ENCODE peak calls at places on chromosome 9, in five cellular contexts. J is endothelial cell, K is lung, V is choroid plexus epithelial cell, N is tibial nerve. Q is an unnamed sample.

GRCh38 chr9:1073497-1073896 is 23.3 kb downstream of the DMRT2 start:
- DNase-seq in J (no peak), K (no peak), V (no peak), N (no peak), Q (no peak)

GRCh38 chr9:133366435-133366834 is 9.4 kb downstream of the SURF4 start:
- DNase-seq in J (no peak), K (no peak), V (no peak), N (no peak), Q (no peak)

GRCh38 chr9:95084254-95084934 is 233.1 kb downstream of the FANCC start:
- DNase-seq in J (no peak), K (no peak), V (no peak), N (no peak), Q (peak)

GRCh38 chr9:132986586-132986985 is 8.1 kb downstream of the GFI1B start:
- DNase-seq in J (no peak), K (no peak), V (no peak), N (no peak), Q (no peak)

GRCh38 chr9:124037790-124038189 is 26.2 kb downstream of the LHX2 start:
- DNase-seq in J (no peak), K (no peak), V (peak), N (no peak), Q (no peak)

GRCh38 chr9:110545705-110546104 is 33.8 kb downstream of the SVEP1 start:
- DNase-seq in J (no peak), K (no peak), V (no peak), N (no peak), Q (no peak)

GRCh38 chr9:27539479-27540441 is 10.1 kb upstream of the MOB3B start:
- DNase-seq in J (no peak), K (no peak), V (peak), N (no peak), Q (peak)

GRCh38 chr9:35318741-35319140 is 156.9 kb downstream of the UNC13B start:
- DNase-seq in J (no peak), K (no peak), V (peak), N (no peak), Q (peak)

GRCh38 chr9:87875839-87876545 is 6.7 kb upstream of the SPATA31E1 start:
- DNase-seq in J (no peak), K (no peak), V (no peak), N (no peak), Q (no peak)

GRCh38 chr9:72633966-72634365 is 112.6 kb downstream of the TMC1 start:
- DNase-seq in J (no peak), K (no peak), V (peak), N (no peak), Q (no peak)

GRCh38 chr9:98330831-98331230 is 75.4 kb upstream of the TBC1D2 start:
- DNase-seq in J (no peak), K (no peak), V (peak), N (no peak), Q (no peak)

GRCh38 chr9:133506653-133507038 is 18.1 kb downstream of the MYMK start:
- DNase-seq in J (no peak), K (no peak), V (peak), N (peak), Q (peak)

GRCh38 chr9:75491533-75491932 is 398.9 kb upstream of the PCSK5 start:
- DNase-seq in J (no peak), K (no peak), V (no peak), N (no peak), Q (no peak)
- TF ChIP-seq CTCF in J (no peak), K (no peak), V (no peak), N (no peak), Q (no peak)

DNA sequence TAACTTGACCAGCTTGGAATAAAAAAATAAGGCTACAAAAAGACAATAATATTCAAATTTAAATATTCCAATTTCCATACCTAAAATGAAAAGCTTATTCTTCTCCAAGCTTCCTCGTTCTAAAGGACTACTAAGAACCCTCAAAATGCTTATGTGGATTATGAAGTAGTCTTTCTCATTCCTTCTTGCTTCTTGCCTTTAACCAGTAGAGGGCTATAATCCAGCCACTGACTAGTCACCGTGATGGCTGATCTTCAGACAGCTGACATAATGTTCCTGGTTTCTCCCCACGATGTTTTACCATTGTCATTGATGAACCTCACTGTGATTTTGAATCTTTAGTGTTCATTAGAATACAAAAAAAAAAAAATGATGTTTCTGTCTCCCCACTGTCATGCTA is 515.3 kb downstream of the TLE1 start:
- DNase-seq in J (no peak), K (no peak), V (no peak), N (no peak), Q (no peak)
- TF ChIP-seq CTCF in J (no peak), K (no peak), V (peak), N (no peak), Q (no peak)

GRCh38 chr9:84419203-84419602 is 78.6 kb upstream of the SLC28A3 start:
- DNase-seq in J (no peak), K (no peak), V (peak), N (no peak), Q (no peak)
- TF ChIP-seq CTCF in J (no peak), K (no peak), V (peak), N (no peak), Q (no peak)

GRCh38 chr9:130453487-130453886 is 8.7 kb downstream of the ASS1 start:
- DNase-seq in J (no peak), K (no peak), V (peak), N (no peak), Q (no peak)
- TF ChIP-seq CTCF in J (no peak), K (no peak), V (no peak), N (no peak), Q (no peak)

DNA sequence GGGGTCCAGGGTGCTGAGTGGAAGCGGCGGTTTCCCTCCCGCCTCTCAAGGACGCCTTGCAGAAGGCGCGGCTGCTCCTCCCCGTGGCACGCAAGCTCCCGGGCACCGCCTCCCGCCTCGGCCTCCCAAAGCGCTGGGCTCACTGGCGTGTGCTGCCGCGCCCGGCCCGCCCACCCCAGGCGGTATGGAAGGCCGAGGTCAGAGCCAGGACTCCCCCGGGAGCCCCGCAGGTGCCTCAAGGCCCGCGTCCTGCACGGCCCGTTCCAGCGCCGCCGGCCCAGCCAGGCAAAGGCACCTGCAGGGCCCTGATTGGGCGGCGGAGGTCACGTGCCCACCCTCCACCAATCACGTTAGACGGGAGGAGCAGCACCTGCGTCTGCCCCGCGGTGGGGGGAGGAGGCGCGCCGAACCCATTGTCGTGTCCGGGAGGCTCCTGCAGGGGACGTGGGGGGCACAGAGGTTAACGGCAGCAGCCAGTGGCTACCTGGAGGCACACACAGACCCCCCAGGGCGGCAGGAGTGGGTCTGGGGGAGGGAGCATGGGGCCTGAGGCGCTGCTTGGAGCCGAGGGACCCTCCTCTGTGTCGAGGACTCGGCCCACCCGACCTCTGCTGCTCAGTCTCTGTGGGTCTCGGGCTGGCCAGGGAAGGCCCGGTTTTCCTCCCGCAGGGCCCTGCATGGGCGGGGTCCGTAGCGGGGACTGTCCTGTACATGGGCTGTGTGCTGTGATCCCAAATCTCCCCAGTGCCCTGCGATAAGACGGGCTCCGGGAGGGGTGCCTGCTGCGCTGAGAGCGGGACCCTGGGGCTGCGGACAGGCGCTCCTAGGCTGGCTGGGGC is 2.0 kb upstream of the LCN12 start:
- DNase-seq in J (peak), K (peak), V (peak), N (peak), Q (peak)
- TF ChIP-seq CTCF in J (no peak), K (no peak), V (no peak), N (peak), Q (peak)

DNA sequence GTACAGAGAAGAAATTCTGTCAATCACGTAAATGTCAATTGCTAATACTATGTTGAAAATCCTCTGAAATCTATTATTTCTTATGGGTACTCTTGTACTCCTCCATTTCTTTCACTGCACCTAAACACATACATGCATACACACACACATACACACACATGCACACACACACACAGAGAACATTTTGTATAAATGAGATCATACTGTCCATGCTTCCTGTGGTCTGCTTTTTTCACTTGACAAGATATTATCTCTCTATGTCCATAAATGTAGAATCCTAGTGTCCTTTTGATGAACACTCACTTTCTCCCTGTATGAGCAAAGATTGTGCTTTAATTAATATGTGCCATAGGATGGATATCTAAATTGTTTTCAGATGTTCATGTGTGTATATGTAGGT is 32.7 kb upstream of the TLR4 start:
- DNase-seq in J (no peak), K (no peak), V (peak), N (no peak), Q (no peak)
- TF ChIP-seq CTCF in J (no peak), K (no peak), V (no peak), N (no peak), Q (no peak)

GRCh38 chr9:115808695-115809094 is 344.9 kb upstream of the PAPPA start:
- DNase-seq in J (no peak), K (no peak), V (peak), N (no peak), Q (no peak)
- TF ChIP-seq CTCF in J (no peak), K (no peak), V (no peak), N (no peak), Q (no peak)

GRCh38 chr9:100098887-100099721 is at the start of the genes ERP44 and INVS:
- DNase-seq in J (peak), K (peak), V (peak), N (peak), Q (peak)
- TF ChIP-seq CTCF in J (no peak), K (no peak), V (no peak), N (no peak), Q (no peak)